ENCODE peak calls at places on chromosomes 1 and 21, in six cellular contexts. P is NB4, G is choroid plexus epithelial cell, D is AG04449, X is fibroblast of mammary gland, Z is AG04450. M is an unnamed sample.

GRCh38 chr21:31606081-31606874 is 53.2 kb upstream of the SOD1 start:
- DNase-seq in P (no peak), G (no peak), D (no peak), X (no peak), Z (no peak), M (no peak)

GRCh38 chr21:32499249-32500055 is 85.9 kb downstream of the TCP10L start:
- DNase-seq in P (no peak), G (peak; percentile 71), D (no peak), X (peak; percentile 43), Z (no peak), M (no peak)

GRCh38 chr1:102262994-102263393 is 266.3 kb upstream of the OLFM3 start:
- DNase-seq in P (peak; percentile 0), G (no peak), D (no peak), X (no peak), Z (no peak), M (no peak)

GRCh38 chr1:110176299-110176956 is 26.1 kb downstream of the SLC6A17 start:
- DNase-seq in P (no peak), G (no peak), D (no peak), X (no peak), Z (no peak), M (no peak)

GRCh38 chr21:44736291-44737004 is 25.1 kb upstream of the TSPEAR start:
- DNase-seq in P (no peak), G (no peak), D (no peak), X (no peak), Z (no peak), M (no peak)

GRCh38 chr1:86703696-86704455 is 500 bp upstream of the SH3GLB1 start:
- DNase-seq in P (no peak), G (peak; percentile 24), D (no peak), X (peak; percentile 28), Z (no peak), M (peak; percentile 25)

GRCh38 chr1:24186993-24187790 is at the start of gene IFNLR1:
- DNase-seq in P (no peak), G (no peak), D (no peak), X (no peak), Z (no peak), M (no peak)

GRCh38 chr1:196078691-196079090 is 529.5 kb downstream of the KCNT2 start:
- DNase-seq in P (no peak), G (peak; percentile 61), D (no peak), X (peak; percentile 27), Z (no peak), M (no peak)

GRCh38 chr1:231734417-231734816 is 107.8 kb downstream of the DISC1 start:
- DNase-seq in P (no peak), G (peak; percentile 35), D (no peak), X (peak; percentile 11), Z (no peak), M (no peak)

GRCh38 chr1:61588736-61589381 is 136.1 kb downstream of the TM2D1 start:
- DNase-seq in P (peak; percentile 62), G (peak; percentile 74), D (no peak), X (peak; percentile 62), Z (peak; percentile 6), M (no peak)

GRCh38 chr21:44814498-44815023 is 3.3 kb downstream of the SUMO3 start:
- DNase-seq in P (no peak), G (no peak), D (no peak), X (peak; percentile 42), Z (no peak), M (no peak)

GRCh38 chr1:25858906-25859789 is at the start of gene AUNIP:
- DNase-seq in P (peak; percentile 93), G (peak; percentile 90), D (peak; percentile 21), X (peak; percentile 81), Z (peak; percentile 66), M (peak; percentile 69)

GRCh38 chr1:29117381-29117780 is 6.3 kb downstream of the TMEM200B start:
- DNase-seq in P (no peak), G (peak; percentile 29), D (no peak), X (peak; percentile 16), Z (no peak), M (no peak)
- TF ChIP-seq CTCF in P (no peak), G (peak; percentile 60), D (no peak), X (peak; percentile 26), Z (peak; percentile 36), M (no peak)

DNA sequence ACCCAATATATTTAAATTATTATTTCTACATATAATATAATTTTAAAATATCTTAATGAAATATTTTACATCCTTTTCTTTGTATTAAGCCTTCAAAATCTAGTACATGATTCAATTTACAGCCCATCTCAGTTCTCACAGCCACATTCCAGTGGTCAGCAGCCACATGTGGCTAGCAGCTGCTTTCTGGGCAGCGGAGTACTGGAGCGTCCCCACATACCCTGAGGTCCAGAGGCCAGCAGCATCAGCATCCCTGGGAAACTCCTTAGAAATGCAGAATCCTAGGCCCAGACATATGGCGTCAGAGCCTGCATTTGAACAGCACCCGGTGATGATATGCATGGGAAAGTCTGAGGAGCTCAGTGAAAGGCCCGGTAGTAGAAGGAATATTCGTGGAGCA is 8.6 kb upstream of the LHX4 start:
- DNase-seq in P (no peak), G (peak; percentile 75), D (no peak), X (peak; percentile 31), Z (no peak), M (no peak)
- TF ChIP-seq CTCF in P (no peak), G (no peak), D (no peak), X (no peak), Z (no peak), M (no peak)

GRCh38 chr1:178093958-178094751 is at the start of gene RASAL2:
- DNase-seq in P (peak; percentile 75), G (peak; percentile 59), D (no peak), X (peak; percentile 46), Z (no peak), M (no peak)
- TF ChIP-seq CTCF in P (no peak), G (peak; percentile 33), D (peak; percentile 32), X (peak; percentile 17), Z (peak; percentile 31), M (no peak)

GRCh38 chr1:107992341-107992740 is 27.4 kb upstream of the VAV3 start:
- DNase-seq in P (no peak), G (no peak), D (no peak), X (no peak), Z (no peak), M (no peak)
- TF ChIP-seq CTCF in P (no peak), G (no peak), D (no peak), X (no peak), Z (no peak), M (no peak)